ENCODE peak calls at places on chromosome 6, in nine cellular contexts. O is psoas muscle; B is CD4-positive, alpha-beta T cell; F is lung; P is brain microvascular endothelial cell; E is HL-60; G is spleen; D is lower lobe of right lung; N is heart right ventricle. L is an unnamed sample.

GRCh38 chr6:42569102-42570028 is 5.5 kb downstream of the UBR2 start:
- DNase-seq in O (no peak), B (no peak), F (no peak), P (peak; percentile 90), E (peak; percentile 12), G (no peak), D (no peak), N (no peak), L (peak; percentile 43)

GRCh38 chr6:128487746-128488145 is 32.7 kb downstream of the PTPRK start:
- DNase-seq in O (no peak), B (no peak), F (no peak), P (peak; percentile 71), E (no peak), G (no peak), D (no peak), N (no peak), L (no peak)

GRCh38 chr6:13216236-13216933 is 112.0 kb downstream of the TBC1D7 start:
- DNase-seq in O (no peak), B (no peak), F (no peak), P (no peak), E (no peak), G (no peak), D (no peak), N (no peak), L (no peak)

GRCh38 chr6:155473741-155474140 is 18.1 kb upstream of the NOX3 start:
- DNase-seq in O (no peak), B (no peak), F (no peak), P (no peak), E (no peak), G (no peak), D (no peak), N (no peak), L (peak; percentile 17)

GRCh38 chr6:106372838-106373501 is 12.5 kb downstream of the CRYBG1 start:
- DNase-seq in O (no peak), B (no peak), F (no peak), P (no peak), E (no peak), G (no peak), D (no peak), N (no peak), L (no peak)

GRCh38 chr6:129096651-129097290 is 213.8 kb downstream of the LAMA2 start:
- DNase-seq in O (no peak), B (no peak), F (no peak), P (no peak), E (no peak), G (no peak), D (no peak), N (no peak), L (no peak)

GRCh38 chr6:106063448-106063850 is 22.7 kb upstream of the PRDM1 start:
- DNase-seq in O (no peak), B (no peak), F (no peak), P (no peak), E (no peak), G (no peak), D (no peak), N (no peak), L (peak; percentile 73)

GRCh38 chr6:167031082-167031709 is 32.0 kb downstream of the CEP43 start:
- DNase-seq in O (no peak), B (no peak), F (no peak), P (no peak), E (no peak), G (no peak), D (no peak), N (no peak), L (peak; percentile 81)

GRCh38 chr6:113879186-113880096 is 22.3 kb downstream of the MARCKS start:
- DNase-seq in O (no peak), B (no peak), F (no peak), P (peak; percentile 82), E (peak; percentile 67), G (no peak), D (no peak), N (peak; percentile 54), L (no peak)

DNA sequence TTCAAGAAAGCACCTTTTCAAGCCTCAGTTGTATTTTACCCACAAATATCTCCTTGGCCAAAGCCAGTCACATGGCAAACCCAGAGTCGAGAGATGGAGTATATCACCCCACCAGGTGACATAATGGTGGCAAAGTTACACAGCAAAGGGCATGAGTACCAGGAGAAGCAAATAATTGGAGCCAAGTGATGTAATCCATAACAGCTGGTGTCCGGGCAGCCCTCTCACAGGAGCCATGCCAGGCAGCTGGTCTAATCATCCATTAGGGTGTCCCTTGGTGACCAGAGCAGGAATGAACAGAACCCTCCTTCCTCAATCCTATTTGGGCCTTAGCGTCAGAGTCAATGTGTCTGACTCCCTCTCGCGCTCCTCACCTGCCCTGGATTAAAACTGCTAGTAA is 272.1 kb downstream of the LRFN2 start:
- DNase-seq in O (peak; percentile 81), B (no peak), F (no peak), P (no peak), E (no peak), G (no peak), D (no peak), N (no peak), L (no peak)
- H3K27me3 ChIP-seq in O (no peaks in the 10 kb centered on the region), B (no peaks in the 10 kb centered on the region), F (no peaks in the 10 kb centered on the region), P (no peaks in the 10 kb centered on the region), E (no peaks in the 10 kb centered on the region), G (no peaks in the 10 kb centered on the region), D (no peaks in the 10 kb centered on the region), N (peaks cover 44% of the 10 kb centered on the region), L (no peaks in the 10 kb centered on the region)

DNA sequence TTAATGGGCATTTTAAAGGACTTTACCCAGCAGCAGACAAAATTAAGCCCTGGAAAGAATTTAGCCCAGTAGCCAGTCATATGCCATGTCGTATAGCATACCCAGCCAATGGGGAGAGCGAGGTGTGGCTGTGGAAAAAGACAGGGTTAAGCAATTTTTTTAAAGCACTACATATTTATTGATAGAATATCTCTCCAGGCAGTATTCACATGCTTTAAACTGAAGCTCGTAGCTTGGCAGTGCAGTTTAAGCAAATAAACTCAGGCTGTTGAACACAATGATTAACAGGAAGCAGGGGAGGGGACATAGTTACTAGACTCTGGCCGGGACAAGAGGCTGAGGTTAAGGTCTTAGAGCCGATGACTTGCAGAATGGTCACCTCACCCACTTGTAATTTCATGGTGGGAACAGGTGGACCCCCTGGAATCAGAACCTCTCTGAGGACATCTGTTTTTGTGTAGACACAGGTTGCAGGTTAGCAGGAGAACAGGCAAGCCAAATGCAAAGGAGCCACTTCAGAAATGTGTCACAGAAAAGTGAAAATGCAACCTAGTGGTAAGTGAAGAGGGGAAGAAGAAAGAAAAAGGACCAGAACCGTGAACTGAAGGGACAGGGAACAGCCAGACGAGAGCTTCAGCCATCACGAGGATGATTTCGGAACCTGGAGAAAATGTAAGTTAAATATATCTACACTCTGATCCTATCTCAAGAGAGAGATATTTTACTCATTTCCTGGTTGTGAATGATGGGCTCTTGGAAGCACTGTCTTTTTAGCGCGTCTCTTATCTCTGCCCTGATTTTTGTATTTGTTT is 7.2 kb downstream of the GCNT2 start:
- DNase-seq in O (no peak), B (peak; percentile 3), F (peak; percentile 44), P (peak; percentile 74), E (no peak), G (no peak), D (no peak), N (no peak), L (peak; percentile 53)
- H3K27ac ChIP-seq in O (peak overlapping the region; percentile 61), B (no peak overlapping the region), F (peak overlapping the region; percentile 89), P (peak overlapping the region; percentile 51), E (peak overlapping the region; percentile 14), G (peak overlapping the region; percentile 85), D (peak overlapping the region; percentile 86), N (peak overlapping the region; percentile 60), L (no peak overlapping the region)

DNA sequence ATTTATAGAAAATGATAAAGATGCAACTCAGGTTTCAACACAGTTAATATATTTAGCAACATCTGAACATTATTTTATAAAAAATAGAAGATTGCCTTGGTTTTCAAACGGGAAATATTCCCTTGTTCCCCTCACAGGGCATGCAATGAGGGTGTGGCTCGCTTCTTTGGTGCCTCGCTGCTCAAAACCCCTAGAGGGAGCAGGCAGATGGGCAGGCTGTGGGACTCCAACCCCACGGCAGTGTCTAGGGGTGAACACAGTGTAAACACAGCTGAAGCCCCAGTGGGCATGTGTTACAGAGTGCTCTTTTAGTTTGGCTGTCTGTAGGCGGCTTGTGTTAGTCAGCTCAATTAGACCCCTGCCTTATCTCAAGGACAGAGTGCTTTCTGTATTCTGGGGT is 560.8 kb upstream of the IMPG1 start:
- DNase-seq in O (no peak), B (no peak), F (no peak), P (no peak), E (no peak), G (no peak), D (no peak), N (no peak), L (no peak)
- TF ChIP-seq CTCF in O (no peak), B (no peak), F (no peak), P (peak; percentile 25), E (no peak), G (no peak), D (no peak), N (no peak), L (no peak)

GRCh38 chr6:144064831-144065668 is 30.3 kb downstream of the SF3B5 start:
- DNase-seq in O (no peak), B (no peak), F (no peak), P (no peak), E (no peak), G (peak; percentile 76), D (no peak), N (no peak), L (peak; percentile 55)
- H3K27me3 ChIP-seq in O (peaks cover 39% of the 10 kb centered on the region), B (no peaks in the 10 kb centered on the region), F (no peaks in the 10 kb centered on the region), P (peaks cover 31% of the 10 kb centered on the region), E (no peaks in the 10 kb centered on the region), G (no peaks in the 10 kb centered on the region), D (peaks cover 5% of the 10 kb centered on the region), N (peaks cover 32% of the 10 kb centered on the region), L (peaks cover 82% of the 10 kb centered on the region)

DNA sequence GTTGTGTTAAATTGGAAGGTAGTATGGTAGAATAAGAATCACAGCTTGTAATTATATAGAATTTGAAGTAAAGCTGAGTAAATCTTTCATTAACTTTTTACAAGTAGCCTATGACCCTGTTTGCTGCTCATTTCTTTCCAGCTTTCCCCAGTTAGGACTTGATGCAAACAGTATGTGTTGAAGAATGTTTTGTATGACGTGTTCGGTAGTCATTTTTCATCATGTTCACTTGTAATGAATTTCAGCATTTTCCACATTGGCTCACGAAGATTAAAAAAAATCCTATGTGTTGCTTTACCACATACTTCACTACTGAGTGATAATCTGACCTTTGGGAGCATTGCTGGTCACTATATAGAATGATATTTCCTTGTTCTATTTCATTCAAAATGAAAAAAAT is 162.4 kb downstream of the CDKAL1 start:
- DNase-seq in O (no peak), B (no peak), F (no peak), P (peak; percentile 28), E (no peak), G (no peak), D (no peak), N (no peak), L (peak; percentile 70)
- H3K27ac ChIP-seq in O (no peak overlapping the region), B (no peak overlapping the region), F (no peak overlapping the region), P (no peak overlapping the region), E (no peak overlapping the region), G (no peak overlapping the region), D (no peak overlapping the region), N (no peak overlapping the region), L (peak overlapping the region; percentile 23)

GRCh38 chr6:31712296-31712695 is 2.9 kb upstream of the LY6G6D start:
- DNase-seq in O (no peak), B (peak; percentile 16), F (no peak), P (no peak), E (peak; percentile 33), G (no peak), D (no peak), N (peak; percentile 15), L (peak; percentile 75)
- TF ChIP-seq CTCF in O (no peak), B (no peak), F (no peak), P (peak; percentile 17), E (peak; percentile 10), G (no peak), D (no peak), N (peak; percentile 31), L (peak; percentile 36)

L was measured in osteoblast.